ENCODE peak calls at places on chromosomes 3 and 15, in five cellular contexts. One of them, this sample, is unnamed.

GRCh38 chr3:73955671-73956070 is 330.9 kb upstream of the PDZRN3 start:
- DNase-seq in A549: no peak
- DNase-seq in GM12878: no peak
- DNase-seq in K562: no peak
- DNase-seq in HepG2: no peak
- DNase-seq in this sample: no peak

GRCh38 chr15:83682476-83683162 is 28.7 kb downstream of the ADAMTSL3 start:
- DNase-seq in A549: no peak
- DNase-seq in GM12878: no peak
- DNase-seq in K562: no peak
- DNase-seq in HepG2: no peak
- DNase-seq in this sample: no peak

GRCh38 chr3:13713396-13713795 is 164.5 kb downstream of the FBLN2 start:
- DNase-seq in A549: no peak
- DNase-seq in GM12878: no peak
- DNase-seq in K562: no peak
- DNase-seq in HepG2: no peak
- DNase-seq in this sample: no peak

GRCh38 chr3:23183731-23184130 is 19.4 kb upstream of the UBE2E2 start:
- DNase-seq in A549: peak
- DNase-seq in GM12878: no peak
- DNase-seq in K562: peak
- DNase-seq in HepG2: peak
- DNase-seq in this sample: peak

GRCh38 chr3:196168808-196169391 is 42.3 kb downstream of the ZDHHC19 start:
- DNase-seq in A549: no peak
- DNase-seq in GM12878: no peak
- DNase-seq in K562: no peak
- DNase-seq in HepG2: no peak
- DNase-seq in this sample: no peak

GRCh38 chr15:30859091-30859874 is 44.4 kb upstream of the FAN1 start:
- DNase-seq in A549: peak
- DNase-seq in GM12878: no peak
- DNase-seq in K562: peak
- DNase-seq in HepG2: peak
- DNase-seq in this sample: peak

GRCh38 chr15:83980637-83981036 is 254.9 kb upstream of the GOLGA6L4 start:
- DNase-seq in A549: no peak
- DNase-seq in GM12878: no peak
- DNase-seq in K562: no peak
- DNase-seq in HepG2: no peak
- DNase-seq in this sample: no peak

GRCh38 chr3:124882749-124883148 is 4.4 kb downstream of the ITGB5 start:
- DNase-seq in A549: no peak
- DNase-seq in GM12878: no peak
- DNase-seq in K562: no peak
- DNase-seq in HepG2: no peak
- DNase-seq in this sample: peak

GRCh38 chr3:40877651-40878463 is 321.4 kb upstream of the CTNNB1 start:
- DNase-seq in A549: no peak
- DNase-seq in GM12878: no peak
- DNase-seq in K562: no peak
- DNase-seq in HepG2: peak
- DNase-seq in this sample: no peak
- TF ChIP-seq JUNB in A549: no peak
- TF ChIP-seq JUNB in GM12878: no peak
- TF ChIP-seq JUNB in K562: no peak
- TF ChIP-seq JUNB in HepG2: no peak
- TF ChIP-seq JUNB in this sample: no peak

DNA sequence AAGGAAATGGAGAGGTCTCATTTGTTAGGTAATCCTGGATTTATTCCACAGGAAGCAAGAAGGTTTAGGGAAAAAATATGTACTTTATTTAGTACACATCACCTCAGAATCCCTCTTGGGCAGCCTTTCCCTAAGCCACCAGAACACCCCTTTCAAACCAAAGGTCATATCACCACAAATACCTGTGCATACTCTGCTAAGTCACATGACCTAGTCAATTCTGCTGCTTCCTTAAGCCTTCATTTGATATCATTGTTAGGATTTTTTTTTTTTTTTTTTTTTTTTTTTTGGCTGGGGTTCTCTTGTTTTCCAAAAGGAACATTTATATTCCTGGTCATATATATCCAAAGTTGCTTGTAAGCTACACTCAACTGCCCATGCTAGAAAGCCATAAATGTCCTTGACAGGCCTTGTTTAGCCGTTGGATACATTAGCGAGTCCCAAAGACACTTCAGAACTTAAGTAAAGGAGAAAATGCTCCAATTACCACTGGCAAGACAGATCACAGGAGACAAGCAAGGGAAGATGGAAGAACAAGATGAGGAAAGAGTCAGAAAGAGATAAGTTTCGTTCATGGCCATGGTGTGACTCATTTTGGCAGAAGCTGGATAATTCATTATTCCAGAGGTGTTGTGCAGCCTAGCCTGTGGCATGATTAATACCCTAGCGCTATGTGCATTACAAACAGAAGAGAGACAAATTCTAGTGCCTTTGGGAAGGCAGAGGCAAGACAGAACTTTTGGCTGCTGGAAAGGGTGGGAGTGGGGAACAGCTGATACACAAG is 155.6 kb upstream of the SLC2A2 start:
- DNase-seq in A549: no peak
- DNase-seq in GM12878: no peak
- DNase-seq in K562: peak
- DNase-seq in HepG2: no peak
- DNase-seq in this sample: no peak
- TF ChIP-seq JUNB in A549: no peak
- TF ChIP-seq JUNB in GM12878: no peak
- TF ChIP-seq JUNB in K562: no peak
- TF ChIP-seq JUNB in HepG2: no peak
- TF ChIP-seq JUNB in this sample: no peak

DNA sequence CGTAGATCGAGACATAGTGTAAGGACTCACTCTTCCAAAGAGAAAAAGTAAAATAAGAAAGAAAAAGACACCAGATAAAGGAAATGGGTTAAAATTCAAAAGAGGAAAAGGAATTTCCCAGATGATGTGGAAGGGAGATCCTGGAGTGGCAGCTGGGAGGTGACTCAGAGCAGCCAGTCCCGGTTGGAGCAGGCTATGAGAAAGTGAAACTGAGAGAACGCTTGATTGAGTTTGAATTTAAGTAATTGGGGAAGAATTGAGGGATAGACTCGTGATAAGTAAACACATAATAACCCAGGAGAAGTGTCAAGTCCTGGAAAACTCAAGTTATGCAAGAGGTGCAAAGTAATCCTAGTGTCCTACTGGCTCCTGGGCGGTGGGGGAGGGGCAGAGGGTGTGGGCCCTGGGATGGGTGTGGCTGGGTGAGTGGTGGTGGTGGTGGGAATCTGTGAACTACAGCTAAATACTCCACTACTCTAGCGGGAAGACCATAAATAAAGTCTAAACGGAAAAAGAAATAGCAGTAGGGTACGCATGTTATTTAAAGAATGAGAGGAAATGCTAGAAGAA is 1.2 kb downstream of the PRR20G start:
- DNase-seq in A549: no peak
- DNase-seq in GM12878: no peak
- DNase-seq in K562: no peak
- DNase-seq in HepG2: no peak
- DNase-seq in this sample: no peak
- TF ChIP-seq JUNB in A549: no peak
- TF ChIP-seq JUNB in GM12878: no peak
- TF ChIP-seq JUNB in K562: no peak
- TF ChIP-seq JUNB in HepG2: no peak
- TF ChIP-seq JUNB in this sample: no peak

DNA sequence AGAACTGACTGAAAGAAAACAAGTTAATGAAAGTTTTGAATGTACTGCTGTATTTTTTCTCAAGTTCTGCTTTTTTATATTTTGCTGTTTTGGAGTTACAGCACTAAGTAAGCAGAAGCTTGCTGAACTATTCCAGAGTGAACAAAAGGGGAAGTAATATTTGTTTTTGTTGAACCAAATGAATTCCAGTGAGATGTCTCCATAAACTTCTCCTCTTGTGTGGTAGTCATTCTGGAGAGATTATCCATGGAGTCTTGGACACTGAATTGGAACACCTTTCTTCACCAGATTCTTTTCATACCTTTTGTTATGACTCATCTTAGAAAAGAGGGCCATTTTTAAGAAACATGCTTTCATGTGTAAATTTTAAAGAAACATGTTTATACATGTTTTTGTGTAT is 8.8 kb downstream of the ANKUB1 start:
- DNase-seq in A549: peak
- DNase-seq in GM12878: no peak
- DNase-seq in K562: no peak
- DNase-seq in HepG2: peak
- DNase-seq in this sample: no peak
- TF ChIP-seq JUNB in A549: no peak
- TF ChIP-seq JUNB in GM12878: peak
- TF ChIP-seq JUNB in K562: no peak
- TF ChIP-seq JUNB in HepG2: no peak
- TF ChIP-seq JUNB in this sample: no peak

GRCh38 chr3:55485208-55485791 is 1.8 kb downstream of the WNT5A start:
- DNase-seq in A549: peak
- DNase-seq in GM12878: peak
- DNase-seq in K562: peak
- DNase-seq in HepG2: peak
- DNase-seq in this sample: peak
- TF ChIP-seq JUNB in A549: no peak
- TF ChIP-seq JUNB in GM12878: no peak
- TF ChIP-seq JUNB in K562: no peak
- TF ChIP-seq JUNB in HepG2: no peak
- TF ChIP-seq JUNB in this sample: no peak

GRCh38 chr3:151145713-151146070 is 57.3 kb downstream of the GPR171 start:
- DNase-seq in A549: no peak
- DNase-seq in GM12878: no peak
- DNase-seq in K562: no peak
- DNase-seq in HepG2: no peak
- DNase-seq in this sample: peak

GRCh38 chr3:151146731-151147091 is 56.3 kb downstream of the GPR171 start:
- DNase-seq in A549: no peak
- DNase-seq in GM12878: no peak
- DNase-seq in K562: no peak
- DNase-seq in HepG2: no peak
- DNase-seq in this sample: no peak

GRCh38 chr3:151146071-151146730 is 56.8 kb downstream of the GPR171 start:
- DNase-seq in A549: peak
- DNase-seq in GM12878: peak
- DNase-seq in K562: peak
- DNase-seq in HepG2: peak
- DNase-seq in this sample: peak

GRCh38 chr3:151144756-151145155 is 58.3 kb downstream of the GPR171 start:
- DNase-seq in A549: no peak
- DNase-seq in GM12878: no peak
- DNase-seq in K562: no peak
- DNase-seq in HepG2: no peak
- DNase-seq in this sample: no peak

DNA sequence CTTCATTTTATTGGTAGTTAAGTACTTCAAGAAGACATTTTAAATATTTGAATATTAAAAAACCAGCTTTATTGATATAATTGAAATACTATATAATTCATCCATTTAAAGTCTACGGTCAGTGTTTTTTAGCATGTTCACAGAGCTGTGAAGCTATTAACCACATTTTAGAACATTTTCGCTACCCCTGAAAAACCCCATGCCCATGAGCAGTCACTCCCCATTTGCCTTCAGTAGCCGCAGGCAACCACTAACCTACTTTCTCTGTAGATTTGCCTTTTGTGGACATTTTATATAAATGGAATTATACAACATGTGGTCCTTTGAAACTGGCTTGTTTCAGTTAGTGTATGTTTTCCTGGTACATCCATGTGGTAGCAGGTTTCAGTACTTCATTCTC is 55.7 kb downstream of the GPR171 start:
- DNase-seq in A549: no peak
- DNase-seq in GM12878: no peak
- DNase-seq in K562: no peak
- DNase-seq in HepG2: no peak
- DNase-seq in this sample: no peak
- TF ChIP-seq JUNB in A549: no peak
- TF ChIP-seq JUNB in GM12878: no peak
- TF ChIP-seq JUNB in K562: no peak
- TF ChIP-seq JUNB in HepG2: no peak
- TF ChIP-seq JUNB in this sample: no peak

GRCh38 chr3:48404440-48405342 is 25.2 kb downstream of the PLXNB1 start:
- DNase-seq in A549: no peak
- DNase-seq in GM12878: no peak
- DNase-seq in K562: no peak
- DNase-seq in HepG2: no peak
- DNase-seq in this sample: no peak

GRCh38 chr3:48402907-48403306 is 27.0 kb downstream of the PLXNB1 start:
- DNase-seq in A549: no peak
- DNase-seq in GM12878: no peak
- DNase-seq in K562: no peak
- DNase-seq in HepG2: no peak
- DNase-seq in this sample: no peak

GRCh38 chr3:48405343-48405881 is 24.5 kb downstream of the PLXNB1 start:
- DNase-seq in A549: no peak
- DNase-seq in GM12878: no peak
- DNase-seq in K562: no peak
- DNase-seq in HepG2: no peak
- DNase-seq in this sample: no peak

GRCh38 chr3:48402281-48402732 is 27.6 kb downstream of the PLXNB1 start:
- DNase-seq in A549: no peak
- DNase-seq in GM12878: no peak
- DNase-seq in K562: peak
- DNase-seq in HepG2: no peak
- DNase-seq in this sample: no peak

DNA sequence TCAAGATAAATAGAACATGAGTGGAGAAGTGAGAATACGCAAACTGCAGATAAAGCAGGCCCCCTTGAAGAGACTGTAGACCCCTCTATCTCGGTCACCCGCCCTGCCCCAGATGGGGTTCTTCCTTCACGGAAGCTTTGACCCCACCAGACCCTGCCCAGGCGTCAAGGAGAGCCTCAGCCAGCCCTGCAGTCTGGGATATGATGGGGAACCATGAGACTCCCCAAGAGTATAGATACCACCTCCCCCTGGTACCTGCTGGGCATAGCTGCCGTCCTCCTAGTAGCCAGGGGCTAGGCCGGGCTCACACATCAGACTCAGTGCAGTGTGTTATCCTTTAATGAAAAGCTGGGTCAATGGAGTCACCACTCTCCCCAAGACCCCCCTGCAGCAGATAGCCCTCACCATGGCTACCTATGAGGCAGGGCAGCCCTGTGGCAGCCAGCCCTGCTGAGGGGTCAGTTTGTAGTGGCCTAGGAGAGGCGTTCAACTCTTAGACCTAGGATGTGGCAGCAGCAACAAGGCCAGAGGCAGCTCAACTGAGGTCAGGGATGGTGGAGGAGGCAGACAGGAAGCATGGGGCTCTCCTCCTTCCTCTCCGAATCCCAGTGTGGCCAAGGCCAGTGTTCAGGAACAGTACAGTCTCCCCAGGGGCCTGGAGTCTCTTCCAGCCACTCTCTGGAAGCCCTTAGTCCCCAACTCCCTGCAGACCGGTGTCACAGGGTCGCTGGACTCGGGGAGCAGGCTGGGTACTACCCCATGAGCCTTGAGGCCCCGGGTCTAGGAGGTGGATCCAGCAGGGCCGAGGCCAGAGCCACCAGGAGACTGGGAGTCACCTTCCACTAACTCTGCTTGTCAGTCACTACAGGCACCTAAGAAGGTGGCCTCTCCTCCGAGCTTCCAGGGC is 26.1 kb downstream of the PLXNB1 start:
- DNase-seq in A549: no peak
- DNase-seq in GM12878: no peak
- DNase-seq in K562: no peak
- DNase-seq in HepG2: no peak
- DNase-seq in this sample: no peak
- TF ChIP-seq JUNB in A549: no peak
- TF ChIP-seq JUNB in GM12878: no peak
- TF ChIP-seq JUNB in K562: no peak
- TF ChIP-seq JUNB in HepG2: no peak
- TF ChIP-seq JUNB in this sample: no peak

This sample was measured in GM23338.